ENCODE peak calls at places on chromosomes 11 and 22, in four cellular contexts. J, L, Q and E are unnamed samples.

GRCh38 chr22:23305321-23305910 is 125.1 kb downstream of the BCR start:
- DNase-seq in Q (no peak), J (no peak), L (peak), E (no peak)

GRCh38 chr11:83265331-83265730 is 20.8 kb downstream of the CCDC90B start:
- DNase-seq in Q (no peak), J (no peak), L (no peak), E (no peak)

GRCh38 chr11:4044971-4045646 is 49.5 kb upstream of the RRM1 start:
- DNase-seq in J (peak), Q (no peak), L (no peak), E (no peak)

GRCh38 chr22:29026579-29026978 is 35.1 kb downstream of the C22orf31 start:
- DNase-seq in J (no peak), Q (no peak), L (no peak), E (no peak)

GRCh38 chr11:20647976-20648565 is 21.3 kb upstream of the NELL1 start:
- DNase-seq in Q (peak), J (peak), L (peak), E (peak)

GRCh38 chr11:103069367-103069766 is 22.6 kb downstream of the DCUN1D5 start:
- DNase-seq in J (no peak), L (no peak), Q (no peak), E (no peak)

GRCh38 chr11:76863196-76863777 is 2.6 kb downstream of the ACER3 start:
- DNase-seq in L (no peak), J (no peak), Q (no peak), E (no peak)

GRCh38 chr11:67572747-67573419 is 10.7 kb upstream of the GSTP1 start:
- DNase-seq in L (peak), Q (peak), J (peak), E (no peak)

GRCh38 chr11:3092603-3093141 is 35.4 kb upstream of the CARS1 start:
- DNase-seq in Q (no peak), L (no peak), J (no peak), E (no peak)

GRCh38 chr11:128733440-128734115 is 39.7 kb downstream of the FLI1 start:
- DNase-seq in Q (peak), J (peak), L (no peak), E (no peak)

GRCh38 chr11:13019313-13019712 is 10.2 kb downstream of the RASSF10 start:
- DNase-seq in Q (no peak), L (peak), J (no peak), E (no peak)

GRCh38 chr11:16171882-16172281 is 184.5 kb downstream of the SOX6 start:
- DNase-seq in J (no peak), L (no peak), Q (no peak), E (no peak)

GRCh38 chr11:116853461-116854073 is 16.1 kb upstream of the APOA1 start:
- DNase-seq in J (no peak), L (peak), Q (peak), E (no peak)

GRCh38 chr22:48259991-48260670 is 1497.7 kb downstream of the TBC1D22A start:
- DNase-seq in L (no peak), Q (no peak), J (no peak), E (no peak)

GRCh38 chr11:68261006-68261405 is 10.8 kb downstream of the C11orf24 start:
- DNase-seq in L (no peak), Q (no peak), J (no peak), E (no peak)

GRCh38 chr11:93623179-93623578 is 38.3 kb upstream of the CEP295 start:
- DNase-seq in L (no peak), J (no peak), Q (no peak), E (no peak)

GRCh38 chr11:134862168-134862567 is 450.1 kb upstream of the B3GAT1 start:
- DNase-seq in J (no peak), Q (no peak), L (no peak), E (no peak)

GRCh38 chr11:86816251-86816726 is 15.9 kb downstream of the PRSS23 start:
- DNase-seq in J (no peak), L (peak), Q (no peak), E (no peak)

GRCh38 chr11:69208190-69209037 is 52.7 kb downstream of the SMIM38 start:
- DNase-seq in L (no peak), Q (no peak), J (no peak), E (no peak)

GRCh38 chr11:123020968-123021367 is 39.3 kb upstream of the BSX start:
- DNase-seq in J (peak), Q (peak), L (peak), E (peak)

GRCh38 chr11:73931039-73931645 is 19.7 kb upstream of the DNAJB13 start:
- DNase-seq in J (peak), L (peak), Q (peak), E (peak)

GRCh38 chr22:19503869-19504268 is 20.3 kb downstream of the CLDN5 start:
- DNase-seq in Q (no peak), L (no peak), J (no peak), E (no peak)

GRCh38 chr11:28679795-28680194 is 571.6 kb downstream of the METTL15 start:
- DNase-seq in J (no peak), Q (no peak), L (peak), E (no peak)

GRCh38 chr22:39941661-39942060 is 18.5 kb upstream of the TMA7B start:
- DNase-seq in J (peak), Q (no peak), L (no peak), E (peak)

GRCh38 chr11:130413383-130414106 is 14.9 kb downstream of the ADAMTS8 start:
- DNase-seq in J (no peak), Q (no peak), L (peak), E (no peak)

GRCh38 chr11:19853016-19853415 is 140.4 kb downstream of the NAV2 start:
- DNase-seq in Q (no peak), L (peak), J (no peak), E (no peak)

GRCh38 chr11:76236092-76237026 is 30.1 kb upstream of the WNT11 start:
- DNase-seq in L (peak), J (peak), Q (peak), E (peak)

GRCh38 chr11:103051158-103051801 is 40.7 kb downstream of the DCUN1D5 start:
- DNase-seq in Q (no peak), L (peak), J (no peak), E (no peak)

GRCh38 chr11:33377100-33377851 is 120.1 kb downstream of the HIPK3 start:
- DNase-seq in Q (no peak), L (no peak), J (no peak), E (no peak)

GRCh38 chr22:46367707-46368191 is 32.2 kb downstream of the TRMU start:
- DNase-seq in J (peak), Q (peak), L (peak), E (peak)

GRCh38 chr11:83611616-83612015 is 325.4 kb upstream of the CCDC90B start:
- DNase-seq in L (no peak), Q (no peak), J (peak), E (peak)

GRCh38 chr11:115959098-115959497 is 454.9 kb upstream of the CADM1 start:
- DNase-seq in J (peak), L (no peak), Q (no peak), E (peak)

GRCh38 chr22:37725551-37726239 is 28.8 kb downstream of the TRIOBP start:
- DNase-seq in Q (no peak), L (no peak), J (no peak), E (no peak)

GRCh38 chr11:94959179-94959578 is 14.2 kb downstream of the CWC15 start:
- DNase-seq in L (no peak), Q (no peak), J (no peak), E (no peak)